ENCODE peak calls at places on chromosomes 1 and 21, in eight cellular contexts. V, P, R, S, W, J, K and D are unnamed samples.

GRCh38 chr1:48040122-48040521 is 42.9 kb upstream of the TRABD2B start:
- DNase-seq in V (no peak), P (no peak), R (no peak), S (no peak), W (no peak), J (no peak), K (no peak), D (no peak)

GRCh38 chr1:112369389-112370285 is 26.4 kb upstream of the CTTNBP2NL start:
- DNase-seq in V (peak), P (peak), R (peak), S (peak), W (peak), J (peak), K (peak), D (peak)

GRCh38 chr1:169108897-169109560 is 2.5 kb downstream of the ATP1B1 start:
- DNase-seq in V (no peak), P (no peak), R (peak), S (no peak), W (peak), J (no peak), K (no peak), D (peak)

GRCh38 chr1:37094302-37094701 is 60.0 kb upstream of the GRIK3 start:
- DNase-seq in V (no peak), P (no peak), R (no peak), S (no peak), W (no peak), J (no peak), K (no peak), D (no peak)

GRCh38 chr1:204915856-204916485 is 45.3 kb downstream of the NFASC start:
- DNase-seq in V (peak), P (no peak), R (no peak), S (no peak), W (no peak), J (no peak), K (no peak), D (no peak)

GRCh38 chr1:99533909-99534907 is 111.7 kb upstream of the PALMD start:
- DNase-seq in V (no peak), P (no peak), R (no peak), S (no peak), W (no peak), J (no peak), K (no peak), D (no peak)

GRCh38 chr1:94438692-94439276 is 20.6 kb downstream of the ABCD3 start:
- DNase-seq in V (no peak), P (no peak), R (no peak), S (no peak), W (no peak), J (no peak), K (no peak), D (no peak)

GRCh38 chr1:87117761-87118160 is 203.3 kb downstream of the HS2ST1 start:
- DNase-seq in V (no peak), P (no peak), R (no peak), S (no peak), W (no peak), J (no peak), K (no peak), D (peak)

GRCh38 chr1:59013276-59013927 is 229.6 kb upstream of the JUN start:
- DNase-seq in V (peak), P (no peak), R (peak), S (no peak), W (peak), J (no peak), K (peak), D (peak)

GRCh38 chr1:197928849-197929336 is 11.7 kb downstream of the LHX9 start:
- DNase-seq in V (no peak), P (no peak), R (no peak), S (no peak), W (no peak), J (peak), K (no peak), D (no peak)
- H3K4me3 ChIP-seq in V (no peak), P (no peak), R (no peak), S (no peak), W (no peak), J (peak), K (no peak), D (peak)

GRCh38 chr1:166840309-166841302 is 1.3 kb downstream of the POGK start:
- DNase-seq in V (peak), P (no peak), R (peak), S (no peak), W (peak), J (no peak), K (no peak), D (peak)
- TF ChIP-seq CTCF in V (no peak), P (no peak), R (no peak), S (no peak), W (no peak), J (no peak), K (no peak), D (no peak)

DNA sequence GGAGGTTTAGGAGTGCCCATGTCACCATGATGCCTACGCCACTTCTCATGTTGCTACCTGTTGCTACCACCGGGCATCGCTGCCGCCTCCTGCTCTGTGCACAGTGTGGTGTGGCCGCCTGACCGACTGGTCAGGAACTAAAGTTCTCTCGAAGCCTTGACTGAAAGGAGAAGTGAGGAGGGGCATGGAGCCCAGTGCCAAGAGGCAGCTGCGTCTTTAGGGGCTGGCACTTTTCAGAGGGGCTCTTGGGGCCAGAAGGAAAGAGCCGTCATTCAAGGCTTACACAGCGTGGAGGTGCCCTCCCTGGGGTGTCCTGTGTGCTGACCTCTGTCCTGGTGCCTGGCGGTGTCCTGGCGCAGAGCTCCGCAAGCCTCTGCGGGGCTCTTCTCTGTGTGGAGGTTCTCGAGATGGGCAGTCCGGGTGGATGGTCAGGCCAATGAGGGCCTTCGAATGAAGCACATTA is 57.2 kb downstream of the ADARB1 start:
- DNase-seq in V (no peak), P (no peak), R (no peak), S (no peak), W (no peak), J (no peak), K (no peak), D (no peak)
- H3K27ac ChIP-seq in V (no peak), P (no peak), R (no peak), S (peak), W (peak), J (no peak), K (peak), D (no peak)

DNA sequence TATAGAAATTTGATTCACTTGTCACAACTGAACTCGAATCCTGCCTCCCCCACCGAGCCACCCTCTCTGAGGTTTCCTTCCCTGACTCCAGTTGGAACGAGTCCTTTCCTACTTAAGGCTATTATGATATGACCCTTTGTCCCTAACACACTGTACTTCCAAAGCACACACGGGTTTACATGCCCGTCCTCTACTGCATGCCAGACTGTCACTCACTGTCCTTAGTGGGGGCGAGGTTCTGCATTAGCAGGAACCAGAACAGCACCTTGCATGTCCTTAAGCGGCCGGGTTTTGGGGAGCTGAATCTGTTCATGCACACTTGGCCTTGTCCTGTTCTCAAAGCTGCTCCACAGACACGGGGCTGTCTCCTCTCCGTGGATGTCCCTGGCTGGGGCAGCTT is 164.6 kb upstream of the KCNJ6 start:
- DNase-seq in V (no peak), P (no peak), R (no peak), S (no peak), W (no peak), J (no peak), K (no peak), D (no peak)
- H3K4me3 ChIP-seq in V (no peak), P (no peak), R (no peak), S (no peak), W (no peak), J (no peak), K (no peak), D (no peak)

DNA sequence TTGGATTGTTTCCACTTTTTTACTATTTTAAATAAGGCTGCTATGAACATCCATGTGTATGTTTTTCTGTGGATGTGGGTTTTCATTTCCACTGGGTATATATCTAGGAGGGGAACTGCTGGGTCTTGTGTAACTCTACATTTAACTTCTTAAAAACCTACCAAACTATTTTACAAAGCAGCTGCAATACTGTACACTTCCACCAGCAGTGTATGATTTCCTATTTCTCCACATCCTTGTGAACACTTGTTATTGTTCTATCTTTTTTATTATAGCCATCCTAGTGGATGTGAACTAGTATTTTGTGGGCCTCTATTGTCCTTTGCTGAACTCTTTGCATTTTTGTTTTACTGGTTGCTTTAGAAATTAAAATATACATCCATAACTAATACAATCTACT is 33.4 kb downstream of the DIPK1A start:
- DNase-seq in V (no peak), P (no peak), R (no peak), S (no peak), W (no peak), J (no peak), K (no peak), D (no peak)
- TF ChIP-seq CTCF in V (peak), P (no peak), R (no peak), S (no peak), W (no peak), J (no peak), K (no peak), D (no peak)

GRCh38 chr1:198686069-198686728 is 47.4 kb downstream of the PTPRC start:
- DNase-seq in V (peak), P (no peak), R (no peak), S (no peak), W (peak), J (no peak), K (no peak), D (no peak)

GRCh38 chr1:198680174-198680871 is 41.5 kb downstream of the PTPRC start:
- DNase-seq in V (no peak), P (no peak), R (no peak), S (no peak), W (no peak), J (no peak), K (no peak), D (no peak)

GRCh38 chr1:198681247-198681646 is 42.4 kb downstream of the PTPRC start:
- DNase-seq in V (no peak), P (no peak), R (no peak), S (no peak), W (no peak), J (no peak), K (no peak), D (peak)

GRCh38 chr1:198681831-198682756 is 43.3 kb downstream of the PTPRC start:
- DNase-seq in V (peak), P (peak), R (peak), S (no peak), W (peak), J (peak), K (peak), D (peak)

GRCh38 chr1:198683449-198683848 is 44.6 kb downstream of the PTPRC start:
- DNase-seq in V (no peak), P (no peak), R (no peak), S (no peak), W (no peak), J (no peak), K (no peak), D (no peak)
- H3K27ac ChIP-seq in V (no peak), P (peak), R (peak), S (no peak), W (no peak), J (peak), K (no peak), D (no peak)

GRCh38 chr1:27689423-27690173 is 17.6 kb upstream of the IFI6 start:
- DNase-seq in V (no peak), P (no peak), R (no peak), S (no peak), W (no peak), J (no peak), K (no peak), D (peak)
- H3K4me3 ChIP-seq in V (no peak), P (no peak), R (no peak), S (peak), W (no peak), J (no peak), K (no peak), D (no peak)

GRCh38 chr1:245802941-245803665 is 648.3 kb downstream of the KIF26B start:
- DNase-seq in V (no peak), P (no peak), R (no peak), S (no peak), W (no peak), J (no peak), K (no peak), D (no peak)
- TF ChIP-seq CTCF in V (no peak), P (no peak), R (no peak), S (no peak), W (no peak), J (no peak), K (no peak), D (no peak)

GRCh38 chr1:53957231-53957818 is 11.2 kb downstream of the LRRC42 start:
- DNase-seq in V (peak), P (no peak), R (no peak), S (no peak), W (peak), J (no peak), K (no peak), D (no peak)

GRCh38 chr1:53959664-53960250 is 13.6 kb downstream of the LRRC42 start:
- DNase-seq in V (peak), P (no peak), R (no peak), S (no peak), W (no peak), J (no peak), K (no peak), D (no peak)

GRCh38 chr1:53954128-53954527 is 8.0 kb downstream of the LRRC42 start:
- DNase-seq in V (no peak), P (no peak), R (no peak), S (no peak), W (no peak), J (no peak), K (no peak), D (no peak)

GRCh38 chr1:53951697-53952096 is 5.5 kb downstream of the LRRC42 start:
- DNase-seq in V (no peak), P (no peak), R (no peak), S (no peak), W (no peak), J (no peak), K (no peak), D (no peak)

GRCh38 chr1:53956308-53957168 is 10.4 kb downstream of the LRRC42 start:
- DNase-seq in V (peak), P (no peak), R (no peak), S (no peak), W (no peak), J (no peak), K (no peak), D (no peak)
- H3K27ac ChIP-seq in V (peak), P (no peak), R (peak), S (peak), W (peak), J (peak), K (peak), D (no peak)